ENCODE peak calls at places on chromosomes 13 and 19, in six cellular contexts. N is IMR-90, T is fibroblast of pulmonary artery, Q is H9, C is progenitor cell of endocrine pancreas, R is RWPE1. B is an unnamed sample.

GRCh38 chr13:113407531-113408393 is 43.8 kb upstream of the GRTP1 start:
- DNase-seq in T (no peak), C (no peak), N (no peak), R (no peak), Q (no peak), B (no peak)

GRCh38 chr13:99811067-99811715 is 160.4 kb downstream of the ZIC5 start:
- DNase-seq in C (no peak), R (no peak), T (no peak), N (no peak), Q (no peak), B (no peak)

GRCh38 chr13:50864492-50864891 is 21.0 kb upstream of the DLEU7 start:
- DNase-seq in Q (no peak), T (no peak), C (no peak), R (no peak), N (no peak), B (no peak)

GRCh38 chr13:38669234-38669964 is 17.5 kb upstream of the FREM2 start:
- DNase-seq in Q (no peak), C (no peak), T (no peak), R (no peak), N (no peak), B (no peak)

GRCh38 chr13:64767054-64767453 is 2463.1 kb downstream of the PCDH9 start:
- DNase-seq in T (no peak), R (no peak), Q (no peak), C (no peak), N (no peak), B (no peak)

GRCh38 chr13:114146629-114147028 is 14.2 kb upstream of the RASA3 start:
- DNase-seq in C (no peak), N (no peak), T (no peak), R (no peak), Q (no peak), B (peak; percentile 63)

GRCh38 chr19:40716031-40716654 is 543 bp downstream of the COQ8B start:
- DNase-seq in Q (peak; percentile 35), T (no peak), C (no peak), R (peak; percentile 95), N (peak; percentile 95), B (peak; percentile 58)

GRCh38 chr13:43937839-43938238 is 58.1 kb downstream of the LACC1 start:
- DNase-seq in R (no peak), Q (no peak), C (no peak), N (no peak), T (no peak), B (no peak)

GRCh38 chr19:1561236-1561842 is 6.8 kb downstream of the MEX3D start:
- DNase-seq in Q (no peak), R (no peak), N (no peak), C (no peak), T (no peak), B (no peak)

GRCh38 chr13:102999498-102999897 is 66.7 kb downstream of the SLC10A2 start:
- DNase-seq in N (no peak), R (no peak), Q (no peak), T (no peak), C (no peak), B (peak; percentile 33)

GRCh38 chr19:38684078-38684861 is 36.8 kb downstream of the ACTN4 start:
- DNase-seq in T (peak; percentile 95), Q (peak; percentile 46), C (no peak), N (peak; percentile 91), R (peak; percentile 96), B (peak; percentile 75)

GRCh38 chr19:41409288-41409687 is 11.7 kb downstream of the BCKDHA start:
- DNase-seq in Q (peak; percentile 37), R (peak; percentile 43), T (peak; percentile 51), C (no peak), N (peak; percentile 40), B (peak; percentile 24)

GRCh38 chr19:57171551-57172081 is 4.3 kb upstream of the DUXA start:
- DNase-seq in T (peak; percentile 35), R (peak; percentile 7), N (peak; percentile 39), C (peak; percentile 12), Q (peak; percentile 75), B (no peak)

GRCh38 chr13:31946091-31946770 is 85.3 kb upstream of the FRY start:
- DNase-seq in R (no peak), N (peak; percentile 29), C (no peak), Q (no peak), T (peak; percentile 34), B (no peak)

GRCh38 chr19:1214862-1215731 is 9.5 kb downstream of the STK11 start:
- DNase-seq in R (no peak), T (no peak), C (no peak), N (no peak), Q (no peak), B (no peak)

GRCh38 chr13:49454388-49455015 is 10.4 kb downstream of the SETDB2 start:
- DNase-seq in R (no peak), T (peak; percentile 21), C (no peak), N (peak; percentile 88), Q (no peak), B (peak; percentile 79)

GRCh38 chr13:75908137-75908536 is 272.0 kb downstream of the LMO7 start:
- DNase-seq in Q (no peak), C (no peak), T (no peak), N (no peak), R (no peak), B (no peak)

GRCh38 chr13:77026255-77026782 is 640 bp downstream of the FBXL3 start:
- DNase-seq in N (peak; percentile 37), Q (peak; percentile 67), T (peak; percentile 61), R (peak; percentile 81), C (peak; percentile 57), B (peak; percentile 83)

GRCh38 chr19:35027851-35028599 is 2.2 kb upstream of the SCN1B start:
- DNase-seq in R (no peak), Q (no peak), T (no peak), C (no peak), N (peak; percentile 27), B (no peak)

GRCh38 chr13:22369090-22369489 is 698.2 kb downstream of the FGF9 start:
- DNase-seq in C (no peak), N (no peak), T (no peak), R (no peak), Q (no peak), B (no peak)

GRCh38 chr19:10224337-10224736 is 6.8 kb downstream of the S1PR2 start:
- DNase-seq in N (no peak), C (no peak), Q (no peak), T (no peak), R (no peak), B (no peak)

GRCh38 chr13:58884353-58884752 is 1252.8 kb downstream of the PCDH17 start:
- DNase-seq in N (no peak), Q (no peak), C (no peak), R (no peak), T (no peak), B (no peak)

GRCh38 chr19:781800-782194 is 15.5 kb upstream of the PTBP1 start:
- DNase-seq in N (no peak), Q (no peak), T (no peak), C (no peak), R (no peak), B (no peak)

DNA sequence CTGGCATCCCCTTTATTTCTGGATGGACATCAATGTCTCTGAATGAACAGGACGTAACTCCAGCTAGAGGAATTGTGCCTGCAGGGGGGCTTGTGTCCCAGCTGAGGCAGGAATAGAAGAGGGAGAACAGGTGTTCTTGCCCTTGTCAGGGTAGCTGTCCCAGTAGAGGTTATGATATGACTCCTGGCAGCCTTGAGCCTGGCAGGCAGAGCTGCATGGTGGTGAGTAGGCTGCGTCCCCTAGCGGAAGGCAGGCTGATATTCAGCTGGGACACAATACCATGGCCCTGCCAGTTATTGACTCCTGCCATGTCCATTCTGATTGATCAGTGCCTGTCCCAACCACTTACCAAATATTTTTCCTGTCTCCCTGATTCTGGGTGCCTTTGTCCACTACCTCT is 197.2 kb downstream of the RAP2A start:
- DNase-seq in T (no peak), N (no peak), R (no peak), Q (peak; percentile 74), C (no peak), B (peak; percentile 45)
- TF ChIP-seq CTCF in T (no peak), N (no peak), R (no peak), Q (peak; percentile 69), C (no peak), B (peak; percentile 47)

DNA sequence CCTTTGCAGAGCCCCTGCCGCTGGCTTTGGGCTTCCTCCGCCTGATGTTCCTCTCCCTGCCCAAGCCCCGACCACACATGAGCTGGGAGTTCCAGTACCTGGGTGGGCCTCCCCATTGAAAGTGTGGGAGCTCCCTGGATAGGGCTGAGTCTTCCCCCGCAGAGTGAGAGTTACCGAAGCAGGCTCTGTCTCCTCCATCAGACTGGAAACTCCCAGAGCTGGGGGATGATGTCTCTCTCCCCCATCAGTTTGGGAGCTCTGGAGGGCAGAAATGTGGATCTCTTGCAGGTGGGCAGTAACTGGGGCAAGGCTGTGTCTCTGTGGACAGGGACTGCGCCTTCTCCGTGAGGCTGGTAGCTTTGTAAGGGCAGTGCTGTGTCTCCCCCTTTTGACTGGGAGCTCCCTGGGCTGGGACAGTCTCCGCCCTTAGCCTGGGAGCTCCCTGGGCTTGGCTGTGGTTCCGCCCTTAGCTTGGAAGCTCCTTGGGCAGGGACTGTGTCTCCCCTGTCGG is 767 bp downstream of the DCAF15 start:
- DNase-seq in N (peak; percentile 39), R (peak; percentile 67), Q (peak; percentile 50), C (no peak), T (peak; percentile 42), B (no peak)
- TF ChIP-seq CTCF in N (peak; percentile 26), R (no peak), Q (no peak), C (no peak), T (no peak), B (no peak)

DNA sequence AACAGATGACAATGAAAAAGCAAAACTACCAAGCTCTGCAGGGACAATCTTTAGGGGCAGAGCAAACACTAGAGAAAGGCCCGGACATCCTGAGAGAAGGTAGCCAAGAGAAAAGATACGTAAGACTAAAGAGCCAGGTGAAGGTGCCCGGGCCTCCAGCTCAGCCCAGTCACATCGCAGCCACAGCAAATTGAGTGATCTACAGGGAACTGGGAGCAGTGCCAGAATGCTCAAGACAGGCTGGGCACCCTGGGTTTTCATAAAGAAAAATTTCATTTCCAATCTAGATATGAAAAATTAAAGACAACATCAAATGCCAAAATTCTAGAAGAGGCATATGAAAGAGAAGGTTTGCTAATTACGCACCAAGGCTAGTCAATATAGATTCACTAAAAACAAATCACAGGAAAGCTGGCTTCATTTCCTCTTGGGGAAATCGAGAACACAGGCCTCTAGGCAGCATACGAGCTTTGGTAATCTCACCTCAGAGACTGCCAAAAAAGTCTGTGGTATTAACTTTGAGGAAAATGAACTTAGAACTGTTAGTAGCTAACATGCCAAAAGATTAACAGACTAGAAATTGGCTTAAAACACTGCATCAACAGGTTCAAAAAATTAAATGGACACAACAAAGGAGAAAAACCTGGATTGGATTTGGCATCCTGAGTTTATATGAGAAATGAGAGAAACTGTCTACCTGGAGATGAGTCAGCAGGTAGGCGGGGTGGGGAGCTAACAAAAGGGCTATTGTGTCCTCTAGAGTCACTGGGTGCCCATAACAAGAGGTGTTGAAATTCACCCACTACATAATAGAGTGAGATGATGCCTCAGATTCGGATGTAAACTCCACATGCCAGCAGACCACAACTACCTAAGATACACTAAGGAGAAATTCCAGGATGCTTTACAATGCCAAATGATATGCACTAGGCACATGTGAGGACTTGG is 6.6 kb downstream of the ANKRD10 start:
- DNase-seq in R (peak; percentile 87), Q (peak; percentile 81), T (peak; percentile 58), C (no peak), N (peak; percentile 72), B (no peak)
- TF ChIP-seq CTCF in R (no peak), Q (no peak), T (no peak), C (no peak), N (no peak), B (no peak)

DNA sequence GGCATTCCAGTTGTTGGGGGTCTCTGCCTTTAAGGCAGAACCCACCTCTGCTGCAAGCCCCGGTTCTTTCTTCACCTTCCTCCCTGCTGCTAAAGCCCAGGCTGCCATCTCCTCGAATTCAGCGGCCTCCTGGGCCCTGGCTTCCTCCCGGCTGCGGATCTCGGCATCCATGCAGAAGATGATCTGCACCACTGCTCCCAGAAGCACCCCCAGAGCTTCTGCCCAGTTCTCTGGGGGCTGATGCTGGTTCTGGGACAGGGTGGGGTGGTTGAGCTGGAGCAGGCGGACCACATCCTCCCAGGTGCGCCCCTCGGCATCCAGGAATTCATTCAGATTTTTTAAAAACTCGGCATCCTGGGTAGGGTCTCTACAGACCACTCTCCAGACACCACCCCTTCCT is 987 bp downstream of the PNMA8A start:
- DNase-seq in R (no peak), C (no peak), Q (no peak), N (no peak), T (no peak), B (no peak)
- TF ChIP-seq CTCF in R (no peak), C (no peak), Q (no peak), N (no peak), T (no peak), B (no peak)

B was measured in GM12865.